ENCODE peak calls at places on chromosomes 12 and 14, in four cellular contexts. G is sigmoid colon, K is stomach, J is tibial artery. P is an unnamed sample.

GRCh38 chr14:23895480-23895879 is 58.1 kb upstream of the DHRS4 start:
- DNase-seq in G (no peak), K (no peak), J (no peak), P (no peak)

GRCh38 chr12:48988030-48988649 is 10.0 kb downstream of the WNT1 start:
- DNase-seq in G (no peak), K (peak), J (no peak), P (no peak)

GRCh38 chr14:96730386-96730785 is 66.8 kb upstream of the VRK1 start:
- DNase-seq in G (no peak), K (no peak), J (no peak), P (no peak)

GRCh38 chr14:57247283-57247682 is 21.4 kb downstream of the EXOC5 start:
- DNase-seq in G (no peak), K (no peak), J (no peak), P (no peak)

GRCh38 chr14:24692382-24693352 is 58.7 kb upstream of the GZMB start:
- DNase-seq in G (no peak), K (no peak), J (no peak), P (no peak)

GRCh38 chr12:2752676-2753371 is 41.9 kb upstream of the FKBP4 start:
- DNase-seq in G (peak), K (peak), J (peak), P (peak)

GRCh38 chr12:93060666-93061413 is 131.7 kb upstream of the EEA1 start:
- DNase-seq in G (peak), K (no peak), J (no peak), P (peak)

GRCh38 chr12:44960423-44960822 is 84.3 kb upstream of the NELL2 start:
- DNase-seq in G (no peak), K (no peak), J (no peak), P (no peak)

GRCh38 chr12:131087991-131088700 is 134.4 kb downstream of the ADGRD1 start:
- DNase-seq in G (peak), K (peak), J (peak), P (peak)

GRCh38 chr12:128820723-128821432 is 2.9 kb downstream of the SLC15A4 start:
- DNase-seq in G (peak), K (peak), J (no peak), P (no peak)

GRCh38 chr14:34012978-34013713 is 62.3 kb upstream of the EGLN3 start:
- DNase-seq in G (no peak), K (no peak), J (no peak), P (no peak)

GRCh38 chr12:84506317-84506716 is 406.3 kb downstream of the SLC6A15 start:
- DNase-seq in G (peak), K (no peak), J (no peak), P (no peak)

GRCh38 chr12:25764892-25765291 is 193.6 kb upstream of the RASSF8 start:
- DNase-seq in G (no peak), K (no peak), J (no peak), P (no peak)

GRCh38 chr12:40236357-40236850 is 11.6 kb downstream of the LRRK2 start:
- DNase-seq in G (no peak), K (no peak), J (no peak), P (no peak)

GRCh38 chr12:109625131-109625559 is 51.6 kb downstream of the MVK start:
- DNase-seq in G (no peak), K (no peak), J (no peak), P (no peak)

GRCh38 chr12:108232565-108232964 is 103.5 kb downstream of the WSCD2 start:
- DNase-seq in G (no peak), K (no peak), J (no peak), P (no peak)

GRCh38 chr12:18753481-18754117 is 15.7 kb downstream of the CAPZA3 start:
- DNase-seq in G (no peak), K (no peak), J (no peak), P (no peak)

GRCh38 chr14:100609941-100610391 is 22.7 kb upstream of the BEGAIN start:
- DNase-seq in G (peak), K (no peak), J (peak), P (no peak)

GRCh38 chr14:102508774-102509743 is 517 bp downstream of the ANKRD9 start:
- DNase-seq in G (peak), K (peak), J (peak), P (no peak)

GRCh38 chr14:104751539-104752337 is 1.2 kb upstream of the SIVA1 start:
- DNase-seq in G (no peak), K (no peak), J (no peak), P (no peak)

GRCh38 chr12:46470975-46471374 is 98.4 kb upstream of the SLC38A2 start:
- DNase-seq in G (no peak), K (no peak), J (no peak), P (no peak)

GRCh38 chr12:56014205-56014604 is 6.6 kb upstream of the IKZF4 start:
- DNase-seq in G (no peak), K (no peak), J (no peak), P (no peak)

GRCh38 chr12:65500121-65500846 is 221.8 kb downstream of the MSRB3 start:
- DNase-seq in G (no peak), K (no peak), J (no peak), P (no peak)

GRCh38 chr12:23335593-23335992 is 613.9 kb downstream of the SOX5 start:
- DNase-seq in G (no peak), K (no peak), J (no peak), P (no peak)

GRCh38 chr14:100533647-100534485 is 53.4 kb downstream of the BEGAIN start:
- DNase-seq in G (peak), K (peak), J (peak), P (no peak)

GRCh38 chr12:79782197-79782890 is 91.6 kb upstream of the PAWR start:
- DNase-seq in G (no peak), K (no peak), J (no peak), P (no peak)

GRCh38 chr14:26719514-26719913 is 121.7 kb upstream of the NOVA1 start:
- DNase-seq in G (no peak), K (no peak), J (no peak), P (no peak)

GRCh38 chr14:55609681-55610080 is 29.7 kb downstream of the KTN1 start:
- DNase-seq in G (no peak), K (no peak), J (no peak), P (no peak)

GRCh38 chr14:58362798-58363412 is 32.8 kb upstream of the TOMM20L start:
- DNase-seq in G (no peak), K (no peak), J (no peak), P (no peak)

GRCh38 chr12:29562167-29562776 is 64.8 kb upstream of the OVCH1 start:
- DNase-seq in G (peak), K (no peak), J (peak), P (no peak)

GRCh38 chr12:109099426-109100020 is 2.1 kb downstream of the UNG start:
- DNase-seq in G (no peak), K (no peak), J (peak), P (no peak)

GRCh38 chr14:91374897-91375747 is 42.5 kb downstream of the CCDC88C start:
- DNase-seq in G (no peak), K (peak), J (no peak), P (no peak)

GRCh38 chr14:68580096-68580640 is 212.7 kb downstream of the ZFP36L1 start:
- DNase-seq in G (no peak), K (no peak), J (peak), P (no peak)

GRCh38 chr14:103087343-103087835 is 3.4 kb downstream of the LBHD2 start:
- DNase-seq in G (no peak), K (no peak), J (no peak), P (no peak)

GRCh38 chr12:132043216-132043615 is 93.5 kb downstream of the EP400 start:
- DNase-seq in G (no peak), K (no peak), J (no peak), P (no peak)

GRCh38 chr14:59455411-59455810 is 9.8 kb downstream of the GPR135 start:
- DNase-seq in G (no peak), K (no peak), J (no peak), P (no peak)

GRCh38 chr12:67275380-67275913 is 6.3 kb downstream of the CAND1 start:
- DNase-seq in G (no peak), K (no peak), J (no peak), P (no peak)

GRCh38 chr12:51921017-51921725 is 13.9 kb downstream of the ACVRL1 start:
- DNase-seq in G (peak), K (no peak), J (peak), P (no peak)

DNA sequence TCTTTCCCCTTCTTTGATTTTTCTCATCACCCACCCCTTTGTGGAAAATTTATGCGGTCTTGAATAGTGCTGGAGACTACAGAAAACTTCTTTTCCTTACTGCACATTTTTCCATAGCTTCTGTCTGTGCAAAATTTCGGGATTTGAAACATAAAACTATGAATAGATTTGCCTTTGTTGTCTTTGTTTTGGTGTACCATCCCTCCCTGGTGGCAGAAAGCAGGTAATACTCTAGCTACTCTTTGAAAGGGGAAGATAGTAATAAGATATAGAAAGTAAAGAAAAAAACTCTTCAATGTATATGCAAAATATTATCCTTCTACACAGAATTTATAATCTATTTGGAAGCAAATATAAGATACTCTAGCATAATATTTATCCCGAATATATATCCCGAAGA is 79.1 kb upstream of the LMO3 start:
- DNase-seq in G (no peak), K (no peak), J (no peak), P (no peak)
- TF ChIP-seq CTCF in G (no peak), K (no peak), J (no peak), P (no peak)

DNA sequence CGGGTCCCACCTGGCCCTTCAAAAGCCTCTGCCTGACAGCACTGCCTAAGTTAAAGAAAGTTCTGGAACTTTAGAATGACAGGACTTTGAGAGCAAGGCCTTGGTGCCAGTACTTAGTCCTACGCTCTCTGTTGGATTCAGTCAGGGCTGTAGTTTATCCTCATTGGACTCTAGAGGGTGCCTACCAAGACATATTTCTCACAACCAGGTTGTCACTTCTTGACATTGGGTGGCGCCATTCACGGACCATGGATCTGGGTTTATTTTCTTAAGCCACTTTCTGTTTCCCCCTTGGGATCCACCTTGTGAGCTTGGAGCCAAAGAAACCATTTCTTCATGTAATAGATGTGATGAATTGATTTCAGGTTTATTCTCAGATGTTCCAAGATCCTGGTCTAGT is 787.0 kb upstream of the TBX3 start:
- DNase-seq in G (no peak), K (no peak), J (no peak), P (no peak)
- H3K4me3 ChIP-seq in G (no peak), K (no peak), J (no peak), P (no peak)

DNA sequence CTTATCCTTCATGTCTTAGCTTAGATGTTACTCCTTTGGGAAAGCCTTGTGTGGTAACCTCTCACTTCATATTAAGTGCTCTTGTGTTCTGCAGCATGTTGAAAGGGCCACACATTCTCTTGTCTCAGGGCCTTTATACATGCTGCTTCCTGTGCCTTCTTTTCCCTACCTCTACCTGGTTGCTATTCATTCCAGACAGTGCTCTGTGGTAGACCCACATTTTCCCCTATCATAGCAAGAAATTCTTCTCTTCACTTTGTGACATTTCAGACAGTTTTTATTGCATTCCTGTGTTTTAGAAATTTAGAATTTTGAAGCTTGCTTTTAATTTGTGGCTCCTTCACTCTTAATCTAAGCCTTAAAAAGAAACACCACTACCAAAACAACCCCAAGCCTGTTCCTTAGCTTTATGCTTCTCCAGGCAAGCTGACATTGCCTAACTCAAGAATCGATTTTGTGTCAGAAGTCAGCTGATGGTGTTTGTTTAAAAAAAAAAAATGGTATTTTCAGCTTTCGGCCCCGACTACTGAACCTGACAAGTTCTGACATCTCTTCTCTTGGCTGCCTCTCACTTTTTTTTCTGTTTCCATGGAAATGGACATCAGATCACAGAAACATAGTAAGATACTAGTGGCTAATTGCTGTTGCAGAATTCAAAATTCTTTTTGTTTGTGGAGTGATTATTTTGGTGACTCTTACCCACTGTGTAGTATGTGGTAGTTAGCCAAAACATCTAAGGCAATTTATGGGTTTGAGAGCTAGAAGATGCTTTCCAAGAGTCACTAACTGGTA is 156.3 kb downstream of the NUBPL start:
- DNase-seq in G (no peak), K (no peak), J (no peak), P (no peak)
- H3K27ac ChIP-seq in G (no peak), K (no peak), J (no peak), P (no peak)

GRCh38 chr12:125068391-125068790 is 3.2 kb downstream of the AACS start:
- DNase-seq in G (no peak), K (no peak), J (no peak), P (no peak)

GRCh38 chr12:125069616-125070015 is 4.4 kb downstream of the AACS start:
- DNase-seq in G (no peak), K (no peak), J (no peak), P (no peak)

GRCh38 chr12:125071456-125071855 is 6.2 kb downstream of the AACS start:
- DNase-seq in G (peak), K (no peak), J (no peak), P (no peak)

GRCh38 chr12:125070661-125071390 is 5.6 kb downstream of the AACS start:
- DNase-seq in G (peak), K (no peak), J (no peak), P (no peak)

DNA sequence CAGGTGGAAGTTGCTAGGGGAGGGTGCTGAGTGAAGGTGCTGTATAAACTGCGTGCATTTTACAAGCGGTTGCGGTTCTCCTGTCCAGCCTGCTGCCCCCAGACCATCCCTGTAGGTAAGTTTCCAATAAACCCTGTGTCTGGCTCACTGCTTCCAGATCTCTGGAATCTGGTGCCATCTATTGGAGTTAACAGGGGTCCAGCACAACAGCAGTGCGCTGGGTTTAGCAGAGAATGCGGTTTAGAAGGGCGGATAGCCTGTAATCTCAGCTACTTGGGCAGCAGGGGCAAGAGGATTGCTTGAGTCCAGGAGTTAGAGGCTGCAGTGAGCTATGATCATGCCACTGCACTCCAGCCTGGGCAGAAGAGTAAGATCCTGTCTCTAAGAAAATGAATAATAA is 4.9 kb downstream of the AACS start:
- DNase-seq in G (no peak), K (no peak), J (no peak), P (no peak)
- TF ChIP-seq CTCF in G (no peak), K (no peak), J (no peak), P (no peak)

P was measured in coronary artery.